ENCODE peak calls at places on chromosomes 11 and 22, in four cellular contexts. R, I, W and Q are unnamed samples. For H3K4me1, the result is how much of the 10 kb centered on the place peaks cover.

GRCh38 chr11:128146926-128147605 is 440.3 kb downstream of the ETS1 start:
- ATAC-seq in R (no peak), I (no peak), W (no peak), Q (no peak)

GRCh38 chr11:102383839-102384238 is 36.8 kb downstream of the BIRC2 start:
- ATAC-seq in R (no peak), I (no peak), W (no peak), Q (no peak)

GRCh38 chr11:111513240-111513605 is 1.0 kb upstream of the BTG4 start:
- ATAC-seq in R (no peak), I (peak), W (no peak), Q (no peak)

GRCh38 chr11:110778351-110778750 is 66.1 kb upstream of the ARHGAP20 start:
- ATAC-seq in R (no peak), I (no peak), W (no peak), Q (no peak)

GRCh38 chr22:30000566-30000965 is 79.7 kb upstream of the HORMAD2 start:
- ATAC-seq in R (no peak), I (no peak), W (no peak), Q (no peak)

GRCh38 chr11:9301720-9302119 is 12.7 kb downstream of the TMEM41B start:
- ATAC-seq in R (no peak), I (no peak), W (no peak), Q (no peak)

GRCh38 chr11:114135737-114136151 is 76.2 kb downstream of the ZBTB16 start:
- ATAC-seq in R (no peak), I (no peak), W (no peak), Q (no peak)

GRCh38 chr11:92154611-92155010 is 70.0 kb upstream of the FAT3 start:
- ATAC-seq in R (no peak), I (no peak), W (no peak), Q (no peak)

GRCh38 chr11:31943056-31943780 is 132.1 kb upstream of the PAX6 start:
- ATAC-seq in R (no peak), I (no peak), W (no peak), Q (no peak)

GRCh38 chr11:19259487-19260345 is 19.0 kb upstream of the E2F8 start:
- ATAC-seq in R (peak), I (peak), W (peak), Q (peak)

GRCh38 chr11:73176892-73177155 is 34.7 kb upstream of the FCHSD2 start:
- ATAC-seq in R (no peak), I (no peak), W (no peak), Q (no peak)
- H3K4me1 ChIP-seq in R (half or more), I (under half), W (under half), Q (under half)

GRCh38 chr11:68016161-68016903 is 6.2 kb downstream of the ALDH3B1 start:
- ATAC-seq in R (no peak), I (no peak), W (no peak), Q (no peak)

GRCh38 chr11:68015467-68015866 is 5.3 kb downstream of the ALDH3B1 start:
- ATAC-seq in R (no peak), I (no peak), W (no peak), Q (no peak)

GRCh38 chr11:68018730-68019190 is 8.6 kb downstream of the ALDH3B1 start:
- ATAC-seq in R (no peak), I (no peak), W (no peak), Q (no peak)

GRCh38 chr11:68017858-68018729 is 8.0 kb downstream of the ALDH3B1 start:
- ATAC-seq in R (no peak), I (no peak), W (no peak), Q (no peak)

GRCh38 chr11:68016904-68017817 is 7.0 kb downstream of the ALDH3B1 start:
- ATAC-seq in R (no peak), I (peak), W (no peak), Q (no peak)
- H3K27ac ChIP-seq in R (no peak), I (peak), W (peak), Q (no peak)

GRCh38 chr22:27105142-27106025 is 448.0 kb downstream of the MIAT start:
- ATAC-seq in R (peak), I (no peak), W (no peak), Q (peak)

GRCh38 chr22:27110985-27111451 is 453.6 kb downstream of the MIAT start:
- ATAC-seq in R (peak), I (peak), W (peak), Q (no peak)

GRCh38 chr22:27108425-27109114 is 451.2 kb downstream of the MIAT start:
- ATAC-seq in R (no peak), I (no peak), W (no peak), Q (peak)

GRCh38 chr22:27107824-27108223 is 450.4 kb downstream of the MIAT start:
- ATAC-seq in R (peak), I (peak), W (peak), Q (peak)

DNA sequence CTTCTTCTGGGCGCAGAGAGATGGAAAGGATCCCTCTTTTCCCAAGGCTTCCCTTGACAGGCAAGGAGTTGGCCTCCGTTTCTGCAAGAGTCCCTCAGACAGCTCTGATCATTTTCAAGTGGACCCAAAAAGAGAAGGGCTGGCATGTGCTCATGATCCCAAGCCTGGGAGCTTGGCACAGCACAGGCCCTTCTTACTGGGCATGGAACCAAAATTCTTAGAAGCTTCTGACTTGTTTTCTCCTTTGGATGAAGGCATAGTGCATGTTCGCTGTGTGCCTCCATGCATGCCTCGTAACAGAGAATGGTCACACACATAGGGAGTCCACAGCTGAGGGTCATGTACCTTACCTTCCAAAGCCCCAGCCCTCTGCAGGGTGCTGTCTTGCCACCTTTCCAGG is 449.6 kb downstream of the MIAT start:
- ATAC-seq in R (no peak), I (no peak), W (no peak), Q (no peak)
- H3K4me1 ChIP-seq in R (under half), I (half or more), W (under half), Q (half or more)

GRCh38 chr22:37745548-37746365 is 48.9 kb downstream of the TRIOBP start:
- ATAC-seq in R (peak), I (peak), W (peak), Q (peak)

GRCh38 chr22:37747090-37747714 is 50.4 kb downstream of the TRIOBP start:
- ATAC-seq in R (peak), I (peak), W (no peak), Q (peak)

GRCh38 chr22:37742374-37743092 is 45.7 kb downstream of the TRIOBP start:
- ATAC-seq in R (no peak), I (no peak), W (peak), Q (no peak)

GRCh38 chr22:37746366-37747089 is 49.7 kb downstream of the TRIOBP start:
- ATAC-seq in R (peak), I (peak), W (no peak), Q (peak)

GRCh38 chr22:37744589-37744988 is 47.7 kb downstream of the TRIOBP start:
- ATAC-seq in R (no peak), I (peak), W (no peak), Q (no peak)
- H3K27ac ChIP-seq in R (peak), I (peak), W (peak), Q (peak)

GRCh38 chr22:22485524-22485923 is 23.0 kb downstream of the ZNF280B start:
- ATAC-seq in R (no peak), I (no peak), W (no peak), Q (no peak)

GRCh38 chr22:22486132-22486899 is 22.2 kb downstream of the ZNF280B start:
- ATAC-seq in R (peak), I (no peak), W (no peak), Q (no peak)

GRCh38 chr22:22488736-22489135 is 19.8 kb downstream of the ZNF280B start:
- ATAC-seq in R (no peak), I (no peak), W (no peak), Q (no peak)

GRCh38 chr22:22487059-22487458 is 21.5 kb downstream of the ZNF280B start:
- ATAC-seq in R (no peak), I (no peak), W (no peak), Q (no peak)

DNA sequence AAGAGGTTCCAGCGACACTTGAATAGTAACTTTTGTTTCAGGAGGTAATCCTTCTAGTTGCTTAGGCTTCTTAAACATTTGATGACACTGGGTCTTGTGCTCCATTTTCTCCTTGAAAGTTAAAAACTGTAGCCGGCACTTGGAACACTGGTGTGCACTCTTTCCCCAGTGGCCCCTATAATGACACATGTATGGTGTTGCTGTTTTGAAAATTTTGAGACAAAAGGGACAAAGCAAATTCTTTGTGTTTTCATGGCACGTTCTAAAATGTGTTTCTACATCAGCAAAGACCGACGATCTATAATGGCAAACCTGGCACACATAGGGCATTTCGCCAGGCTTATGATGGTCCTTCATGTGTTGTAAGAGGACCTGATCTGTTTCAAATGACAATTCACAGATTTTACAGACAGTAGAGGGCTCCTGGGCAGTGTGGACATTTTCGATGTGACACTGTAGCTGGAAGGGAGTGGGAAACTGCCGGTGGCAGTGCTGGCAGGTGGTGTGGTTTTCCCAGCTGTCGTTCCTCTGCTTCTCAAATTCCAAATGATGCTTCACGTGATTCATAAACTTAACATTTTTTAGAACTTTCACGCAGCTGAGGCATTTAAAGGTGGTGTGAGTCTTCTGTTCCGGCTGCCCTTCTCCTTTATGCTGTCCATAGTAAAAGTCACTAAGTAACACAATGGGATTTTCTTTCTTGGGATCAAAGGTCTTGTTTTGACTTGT is 20.5 kb downstream of the ZNF280B start:
- ATAC-seq in R (no peak), I (no peak), W (no peak), Q (no peak)
- H3K4me1 ChIP-seq in R (under half), I (under half), W (under half), Q (under half)

GRCh38 chr22:46088541-46089311 is 61.6 kb upstream of the PPARA start:
- ATAC-seq in R (peak), I (no peak), W (no peak), Q (peak)
- H3K27ac ChIP-seq in R (peak), I (peak), W (peak), Q (peak)